ENCODE peak calls at places on chromosomes 13 and 19, in nine cellular contexts. One of them, this sample, is unnamed.

GRCh38 chr19:1154731-1155351 is 19.2 kb downstream of the SBNO2 start:
- DNase-seq in A549: peak; percentile 58
- DNase-seq in spleen: peak; percentile 95
- DNase-seq in cardiac muscle cell: no peak
- DNase-seq in fibroblast of the aortic adventitia: peak; percentile 92
- DNase-seq in lower lobe of right lung: peak; percentile 94
- DNase-seq in fibroblast of lung: peak; percentile 90
- DNase-seq in fibroblast of villous mesenchyme: peak; percentile 97
- DNase-seq in uterus: peak; percentile 90
- DNase-seq in this sample: peak; percentile 84

GRCh38 chr13:98228661-98229349 is 51.7 kb upstream of the RNF113B start:
- DNase-seq in uterus: no peak
- DNase-seq in A549: no peak
- DNase-seq in lower lobe of right lung: no peak
- DNase-seq in fibroblast of lung: no peak
- DNase-seq in fibroblast of the aortic adventitia: peak; percentile 20
- DNase-seq in spleen: no peak
- DNase-seq in cardiac muscle cell: no peak
- DNase-seq in fibroblast of villous mesenchyme: peak; percentile 71
- DNase-seq in this sample: no peak

GRCh38 chr13:77359171-77359570 is 32.3 kb upstream of the MYCBP2 start:
- DNase-seq in fibroblast of villous mesenchyme: peak; percentile 58
- DNase-seq in fibroblast of lung: no peak
- DNase-seq in fibroblast of the aortic adventitia: no peak
- DNase-seq in lower lobe of right lung: no peak
- DNase-seq in uterus: no peak
- DNase-seq in cardiac muscle cell: no peak
- DNase-seq in A549: no peak
- DNase-seq in spleen: no peak
- DNase-seq in this sample: no peak

GRCh38 chr19:44845286-44845611 is 848 bp upstream of the NECTIN2 start:
- DNase-seq in uterus: peak; percentile 64
- DNase-seq in cardiac muscle cell: no peak
- DNase-seq in lower lobe of right lung: peak; percentile 67
- DNase-seq in fibroblast of the aortic adventitia: no peak
- DNase-seq in A549: no peak
- DNase-seq in fibroblast of lung: no peak
- DNase-seq in fibroblast of villous mesenchyme: no peak
- DNase-seq in spleen: peak; percentile 78
- DNase-seq in this sample: no peak

GRCh38 chr13:92804346-92804745 is 422.3 kb upstream of the GPC6 start:
- DNase-seq in fibroblast of the aortic adventitia: peak; percentile 77
- DNase-seq in fibroblast of lung: peak; percentile 29
- DNase-seq in cardiac muscle cell: no peak
- DNase-seq in spleen: no peak
- DNase-seq in A549: no peak
- DNase-seq in uterus: no peak
- DNase-seq in fibroblast of villous mesenchyme: no peak
- DNase-seq in lower lobe of right lung: no peak
- DNase-seq in this sample: no peak

GRCh38 chr13:41658057-41658642 is 200.8 kb downstream of the RGCC start:
- DNase-seq in fibroblast of the aortic adventitia: peak; percentile 80
- DNase-seq in uterus: no peak
- DNase-seq in spleen: no peak
- DNase-seq in fibroblast of lung: peak; percentile 94
- DNase-seq in fibroblast of villous mesenchyme: peak; percentile 77
- DNase-seq in lower lobe of right lung: no peak
- DNase-seq in A549: no peak
- DNase-seq in cardiac muscle cell: no peak
- DNase-seq in this sample: no peak

GRCh38 chr13:114010401-114011101 is 36.7 kb upstream of the C13orf46 start:
- DNase-seq in fibroblast of the aortic adventitia: no peak
- DNase-seq in spleen: no peak
- DNase-seq in A549: no peak
- DNase-seq in cardiac muscle cell: no peak
- DNase-seq in fibroblast of lung: no peak
- DNase-seq in fibroblast of villous mesenchyme: no peak
- DNase-seq in lower lobe of right lung: peak; percentile 42
- DNase-seq in uterus: no peak
- DNase-seq in this sample: no peak

GRCh38 chr13:23851106-23851505 is 38.1 kb downstream of the MIPEP start:
- DNase-seq in spleen: no peak
- DNase-seq in fibroblast of the aortic adventitia: peak; percentile 51
- DNase-seq in uterus: no peak
- DNase-seq in A549: no peak
- DNase-seq in lower lobe of right lung: no peak
- DNase-seq in cardiac muscle cell: no peak
- DNase-seq in fibroblast of villous mesenchyme: no peak
- DNase-seq in fibroblast of lung: peak; percentile 53
- DNase-seq in this sample: no peak

GRCh38 chr19:5293607-5294089 is 47.0 kb downstream of the PTPRS start:
- DNase-seq in uterus: peak; percentile 43
- DNase-seq in fibroblast of the aortic adventitia: peak; percentile 30
- DNase-seq in A549: no peak
- DNase-seq in cardiac muscle cell: peak; percentile 76
- DNase-seq in fibroblast of lung: no peak
- DNase-seq in lower lobe of right lung: no peak
- DNase-seq in fibroblast of villous mesenchyme: peak; percentile 41
- DNase-seq in spleen: no peak
- DNase-seq in this sample: no peak

GRCh38 chr13:33490461-33491327 is 205.1 kb upstream of the STARD13 start:
- DNase-seq in fibroblast of villous mesenchyme: no peak
- DNase-seq in spleen: no peak
- DNase-seq in A549: no peak
- DNase-seq in fibroblast of lung: no peak
- DNase-seq in uterus: peak; percentile 17
- DNase-seq in lower lobe of right lung: no peak
- DNase-seq in fibroblast of the aortic adventitia: peak; percentile 29
- DNase-seq in cardiac muscle cell: no peak
- DNase-seq in this sample: no peak

GRCh38 chr13:105510363-105510762 is 1025.1 kb downstream of the EFNB2 start:
- DNase-seq in A549: no peak
- DNase-seq in fibroblast of villous mesenchyme: no peak
- DNase-seq in cardiac muscle cell: no peak
- DNase-seq in fibroblast of the aortic adventitia: no peak
- DNase-seq in lower lobe of right lung: no peak
- DNase-seq in spleen: no peak
- DNase-seq in fibroblast of lung: no peak
- DNase-seq in uterus: no peak
- DNase-seq in this sample: no peak

GRCh38 chr13:114119196-114119595 is 13.2 kb downstream of the RASA3 start:
- DNase-seq in fibroblast of villous mesenchyme: peak; percentile 94
- DNase-seq in uterus: peak; percentile 45
- DNase-seq in cardiac muscle cell: peak; percentile 44
- DNase-seq in fibroblast of the aortic adventitia: peak; percentile 91
- DNase-seq in A549: peak; percentile 37
- DNase-seq in spleen: no peak
- DNase-seq in lower lobe of right lung: peak; percentile 51
- DNase-seq in fibroblast of lung: peak; percentile 90
- DNase-seq in this sample: no peak

GRCh38 chr13:75505966-75506365 is 24.0 kb upstream of the TBC1D4 start:
- DNase-seq in lower lobe of right lung: no peak
- DNase-seq in spleen: no peak
- DNase-seq in fibroblast of the aortic adventitia: no peak
- DNase-seq in A549: no peak
- DNase-seq in fibroblast of villous mesenchyme: no peak
- DNase-seq in fibroblast of lung: no peak
- DNase-seq in cardiac muscle cell: no peak
- DNase-seq in uterus: no peak
- DNase-seq in this sample: no peak

GRCh38 chr13:75792526-75793187 is 156.5 kb downstream of the LMO7 start:
- DNase-seq in fibroblast of lung: no peak
- DNase-seq in lower lobe of right lung: no peak
- DNase-seq in uterus: no peak
- DNase-seq in A549: peak; percentile 23
- DNase-seq in fibroblast of villous mesenchyme: peak; percentile 60
- DNase-seq in cardiac muscle cell: peak; percentile 41
- DNase-seq in fibroblast of the aortic adventitia: peak; percentile 48
- DNase-seq in spleen: no peak
- DNase-seq in this sample: no peak

GRCh38 chr19:18416778-18417249 is 2.4 kb upstream of the SSBP4 start:
- DNase-seq in cardiac muscle cell: peak; percentile 89
- DNase-seq in uterus: peak; percentile 93
- DNase-seq in A549: no peak
- DNase-seq in spleen: peak; percentile 92
- DNase-seq in fibroblast of lung: peak; percentile 85
- DNase-seq in fibroblast of the aortic adventitia: peak; percentile 83
- DNase-seq in fibroblast of villous mesenchyme: peak; percentile 90
- DNase-seq in lower lobe of right lung: peak; percentile 92
- DNase-seq in this sample: peak; percentile 93

GRCh38 chr19:343941-344624 is 513 bp downstream of the MIER2 start:
- DNase-seq in A549: peak; percentile 47
- DNase-seq in fibroblast of villous mesenchyme: peak; percentile 28
- DNase-seq in lower lobe of right lung: no peak
- DNase-seq in fibroblast of lung: peak; percentile 26
- DNase-seq in uterus: no peak
- DNase-seq in spleen: peak; percentile 79
- DNase-seq in fibroblast of the aortic adventitia: peak; percentile 44
- DNase-seq in cardiac muscle cell: peak; percentile 53
- DNase-seq in this sample: no peak

GRCh38 chr13:110984798-110985197 is 69.9 kb upstream of the ANKRD10 start:
- DNase-seq in fibroblast of the aortic adventitia: no peak
- DNase-seq in spleen: no peak
- DNase-seq in lower lobe of right lung: no peak
- DNase-seq in fibroblast of villous mesenchyme: no peak
- DNase-seq in A549: no peak
- DNase-seq in uterus: no peak
- DNase-seq in fibroblast of lung: no peak
- DNase-seq in cardiac muscle cell: no peak
- DNase-seq in this sample: no peak

DNA sequence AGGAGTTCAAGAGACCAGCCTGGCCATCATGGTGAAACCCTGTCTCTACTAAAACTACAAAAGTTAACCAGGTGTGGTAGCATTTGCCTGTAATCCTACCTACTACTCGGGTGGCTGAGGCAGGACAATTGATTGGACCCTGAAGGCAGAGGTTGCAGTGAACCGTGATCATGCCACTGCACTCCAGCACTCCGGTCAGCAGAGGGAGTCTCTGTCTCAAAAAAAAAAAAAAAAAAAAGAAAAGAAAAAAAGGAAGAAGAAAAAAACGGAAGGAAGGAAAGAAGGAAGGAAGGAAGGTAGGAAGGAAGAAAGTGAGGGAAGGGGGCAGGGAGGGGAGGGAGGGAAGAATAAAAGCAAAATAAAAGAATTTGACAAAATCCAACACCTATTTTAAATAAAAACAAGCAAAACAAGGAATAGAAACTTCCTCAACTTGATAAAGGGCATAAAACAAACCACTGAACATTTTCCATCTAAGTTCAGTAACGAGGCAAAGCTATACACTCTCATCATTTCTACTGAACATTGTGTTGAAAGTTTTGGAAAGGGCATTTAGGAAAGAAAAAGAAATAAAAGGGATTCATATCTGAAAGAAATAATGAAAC is 411.6 kb upstream of the SLITRK5 start:
- DNase-seq in cardiac muscle cell: peak; percentile 24
- DNase-seq in fibroblast of villous mesenchyme: no peak
- DNase-seq in fibroblast of lung: peak; percentile 12
- DNase-seq in fibroblast of the aortic adventitia: no peak
- DNase-seq in lower lobe of right lung: no peak
- DNase-seq in uterus: no peak
- DNase-seq in A549: no peak
- DNase-seq in spleen: no peak
- DNase-seq in this sample: peak; percentile 28
- TF ChIP-seq CTCF in cardiac muscle cell: no peak
- TF ChIP-seq CTCF in fibroblast of villous mesenchyme: peak; percentile 38
- TF ChIP-seq CTCF in fibroblast of lung: peak; percentile 50
- TF ChIP-seq CTCF in fibroblast of the aortic adventitia: peak; percentile 16
- TF ChIP-seq CTCF in lower lobe of right lung: peak; percentile 7
- TF ChIP-seq CTCF in uterus: no peak
- TF ChIP-seq CTCF in A549: peak; percentile 36
- TF ChIP-seq CTCF in spleen: no peak
- TF ChIP-seq CTCF in this sample: no peak

DNA sequence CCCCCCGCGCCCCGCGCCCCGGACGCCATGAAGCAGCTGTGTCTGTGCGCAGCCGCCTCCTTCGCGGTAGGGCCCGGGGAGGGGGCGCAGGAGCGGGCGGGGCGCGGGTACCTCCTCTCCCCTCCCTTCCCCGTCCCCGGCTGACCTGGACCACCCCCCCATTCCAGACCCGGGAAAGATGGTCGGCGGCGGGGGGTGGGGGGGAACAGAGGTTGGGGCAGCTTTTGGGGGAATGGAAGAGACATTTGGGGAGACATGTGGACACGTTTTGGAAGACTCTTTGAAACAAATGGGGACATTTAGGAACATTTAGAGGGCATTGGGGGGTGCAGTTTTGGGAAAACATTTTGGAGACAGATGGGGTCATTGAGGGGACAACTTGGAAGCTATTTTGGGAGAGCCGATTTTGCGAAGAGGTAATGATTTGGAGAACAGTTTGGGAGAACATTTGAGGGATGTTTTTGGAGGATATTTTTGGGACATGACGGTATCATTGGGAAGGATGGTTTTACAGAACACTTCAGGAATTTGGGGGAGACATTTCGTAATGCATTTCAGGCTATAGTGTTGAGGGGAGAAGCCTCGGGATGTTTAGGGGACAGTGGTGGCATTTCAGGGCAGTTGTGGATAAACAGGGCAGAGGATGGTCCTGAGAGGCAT is 16.1 kb downstream of the ANKRD24 start:
- DNase-seq in spleen: no peak
- DNase-seq in fibroblast of the aortic adventitia: no peak
- DNase-seq in uterus: no peak
- DNase-seq in lower lobe of right lung: no peak
- DNase-seq in fibroblast of lung: no peak
- DNase-seq in A549: no peak
- DNase-seq in cardiac muscle cell: no peak
- DNase-seq in fibroblast of villous mesenchyme: no peak
- DNase-seq in this sample: no peak
- H3K4me3 ChIP-seq in spleen: no peak overlapping the region
- H3K4me3 ChIP-seq in fibroblast of the aortic adventitia: no peak overlapping the region
- H3K4me3 ChIP-seq in uterus: no peak overlapping the region
- H3K4me3 ChIP-seq in lower lobe of right lung: no peak overlapping the region
- H3K4me3 ChIP-seq in fibroblast of lung: no peak overlapping the region
- H3K4me3 ChIP-seq in A549: peak overlapping the region; percentile 43
- H3K4me3 ChIP-seq in cardiac muscle cell: peak overlapping the region; percentile 43
- H3K4me3 ChIP-seq in fibroblast of villous mesenchyme: no peak overlapping the region
- H3K4me3 ChIP-seq in this sample: peak overlapping the region; percentile 45

GRCh38 chr19:2328401-2329161 is at the start of the genes LSM7 and SPPL2B:
- DNase-seq in lower lobe of right lung: peak; percentile 92
- DNase-seq in fibroblast of lung: peak; percentile 86
- DNase-seq in A549: peak; percentile 87
- DNase-seq in uterus: peak; percentile 87
- DNase-seq in fibroblast of villous mesenchyme: peak; percentile 88
- DNase-seq in fibroblast of the aortic adventitia: peak; percentile 78
- DNase-seq in spleen: peak; percentile 97
- DNase-seq in cardiac muscle cell: peak; percentile 93
- DNase-seq in this sample: peak; percentile 92
- TF ChIP-seq CTCF in lower lobe of right lung: no peak
- TF ChIP-seq CTCF in fibroblast of lung: no peak
- TF ChIP-seq CTCF in A549: no peak
- TF ChIP-seq CTCF in uterus: peak; percentile 49
- TF ChIP-seq CTCF in fibroblast of villous mesenchyme: no peak
- TF ChIP-seq CTCF in fibroblast of the aortic adventitia: no peak
- TF ChIP-seq CTCF in spleen: peak; percentile 12
- TF ChIP-seq CTCF in cardiac muscle cell: no peak
- TF ChIP-seq CTCF in this sample: peak; percentile 8

GRCh38 chr19:23460656-23461055 is 65.4 kb upstream of the ZNF91 start:
- DNase-seq in A549: no peak
- DNase-seq in lower lobe of right lung: no peak
- DNase-seq in fibroblast of the aortic adventitia: no peak
- DNase-seq in cardiac muscle cell: no peak
- DNase-seq in fibroblast of villous mesenchyme: no peak
- DNase-seq in spleen: no peak
- DNase-seq in uterus: no peak
- DNase-seq in fibroblast of lung: no peak
- DNase-seq in this sample: no peak
- H3K4me3 ChIP-seq in A549: no peak overlapping the region
- H3K4me3 ChIP-seq in lower lobe of right lung: no peak overlapping the region
- H3K4me3 ChIP-seq in fibroblast of the aortic adventitia: no peak overlapping the region
- H3K4me3 ChIP-seq in cardiac muscle cell: no peak overlapping the region
- H3K4me3 ChIP-seq in fibroblast of villous mesenchyme: no peak overlapping the region
- H3K4me3 ChIP-seq in spleen: no peak overlapping the region
- H3K4me3 ChIP-seq in uterus: no peak overlapping the region
- H3K4me3 ChIP-seq in fibroblast of lung: no peak overlapping the region
- H3K4me3 ChIP-seq in this sample: no peak overlapping the region